ENCODE peak calls at places on chromosomes 12 and 14, in seven cellular contexts. X is CD4-positive, alpha-beta T cell; C is AG08395; D is iris pigment epithelial cell; U is caudate nucleus; F is T-helper 17 cell; R is tibial nerve. T is an unnamed sample.
A peak's percentile ranks its signal among the peaks of the same experiment; 100 is the strongest.

GRCh38 chr12:58575281-58575680 is 345.0 kb downstream of the LRIG3 start:
- DNase-seq in X (no peak), U (no peak), R (no peak), F (no peak), D (peak; percentile 66), C (peak; percentile 79), T (peak; percentile 93)

GRCh38 chr12:90456248-90456647 is 498.7 kb downstream of the CCER1 start:
- DNase-seq in F (no peak), C (no peak), R (no peak), D (no peak), U (no peak), X (no peak), T (no peak)

GRCh38 chr14:104779776-104780512 is 15.6 kb downstream of the AKT1 start:
- DNase-seq in F (no peak), C (no peak), D (no peak), U (no peak), X (no peak), R (no peak), T (no peak)

GRCh38 chr12:54987611-54988231 is 3.2 kb upstream of the TESPA1 start:
- DNase-seq in U (no peak), F (no peak), R (no peak), X (no peak), C (no peak), D (no peak), T (no peak)

GRCh38 chr12:132194556-132194955 is 50.3 kb downstream of the NOC4L start:
- DNase-seq in U (no peak), F (no peak), D (no peak), C (no peak), X (no peak), R (no peak), T (no peak)

GRCh38 chr12:130872179-130873096 is 572 bp downstream of the RAN start:
- DNase-seq in U (peak; percentile 15), D (peak; percentile 28), X (peak; percentile 12), R (no peak), C (peak; percentile 46), F (peak; percentile 58), T (no peak)

GRCh38 chr12:91215940-91216454 is 33.4 kb upstream of the DCN start:
- DNase-seq in C (peak; percentile 43), U (no peak), D (peak; percentile 47), R (peak; percentile 14), F (no peak), X (no peak), T (peak; percentile 29)

GRCh38 chr12:44389038-44389437 is 487.1 kb downstream of the NELL2 start:
- DNase-seq in R (no peak), F (no peak), X (no peak), D (no peak), U (no peak), C (no peak), T (no peak)

GRCh38 chr12:4014858-4015224 is 141.6 kb upstream of the PARP11 start:
- DNase-seq in X (no peak), C (no peak), R (no peak), U (no peak), F (no peak), D (no peak), T (no peak)